ENCODE peak calls at places on chromosomes 11 and 22, in six cellular contexts. B, M, J, F, O and U are unnamed samples.

GRCh38 chr11:78450866-78451265 is 33.2 kb upstream of the GAB2 start:
- DNase-seq in F (no peak), B (no peak), O (no peak), J (no peak), M (no peak), U (no peak)

GRCh38 chr11:9691865-9692264 is 28.0 kb downstream of the SWAP70 start:
- DNase-seq in B (no peak), F (peak; percentile 39), O (no peak), M (no peak), J (no peak), U (no peak)

GRCh38 chr22:23829845-23830372 is 8.9 kb downstream of the DERL3 start:
- DNase-seq in J (no peak), B (no peak), M (no peak), O (peak; percentile 36), F (no peak), U (no peak)

GRCh38 chr11:1336836-1337646 is 27.6 kb upstream of the TOLLIP start:
- DNase-seq in F (no peak), O (no peak), J (peak; percentile 55), B (peak; percentile 62), M (no peak), U (peak; percentile 64)

GRCh38 chr11:76919467-76919866 is 58.7 kb downstream of the ACER3 start:
- DNase-seq in M (no peak), J (no peak), B (no peak), F (no peak), O (no peak), U (no peak)

GRCh38 chr11:112366777-112367176 is 106.1 kb upstream of the PLET1 start:
- DNase-seq in B (no peak), F (no peak), J (no peak), M (no peak), O (peak; percentile 28), U (no peak)

GRCh38 chr11:29184939-29185890 is 831.6 kb downstream of the KCNA4 start:
- DNase-seq in B (no peak), J (no peak), F (no peak), O (peak; percentile 95), M (no peak), U (no peak)

GRCh38 chr11:110432713-110433392 is 3.1 kb downstream of the FDX1 start:
- DNase-seq in O (no peak), F (no peak), J (no peak), M (no peak), B (no peak), U (no peak)

GRCh38 chr11:123357990-123358827 is 71.9 kb upstream of the GRAMD1B start:
- DNase-seq in F (no peak), M (peak; percentile 10), O (no peak), J (peak; percentile 63), B (no peak), U (peak; percentile 44)

GRCh38 chr11:117197006-117197405 is 2.2 kb upstream of the TAGLN start:
- DNase-seq in F (no peak), B (no peak), J (no peak), M (no peak), O (no peak), U (no peak)

GRCh38 chr11:121467965-121468364 is 15.2 kb upstream of the SORL1-AS1 start:
- DNase-seq in M (no peak), O (no peak), F (no peak), B (peak; percentile 81), J (no peak), U (no peak)

GRCh38 chr11:74687237-74688005 is 43.8 kb downstream of the CHRDL2 start:
- DNase-seq in F (no peak), B (no peak), J (no peak), M (no peak), O (no peak), U (no peak)

GRCh38 chr11:130411223-130411622 is 17.2 kb downstream of the ADAMTS8 start:
- DNase-seq in B (no peak), M (no peak), F (no peak), O (no peak), J (no peak), U (no peak)

GRCh38 chr22:36319595-36320497 is 66.9 kb downstream of the APOL1 start:
- DNase-seq in F (no peak), M (no peak), B (no peak), O (no peak), J (no peak), U (peak; percentile 53)

GRCh38 chr11:9861860-9862725 is 198.2 kb downstream of the SWAP70 start:
- DNase-seq in J (peak; percentile 42), O (no peak), F (peak; percentile 71), B (peak; percentile 29), M (peak; percentile 84), U (peak; percentile 17)

GRCh38 chr11:14244926-14245325 is 114.1 kb downstream of the RRAS2 start:
- DNase-seq in F (no peak), O (no peak), J (no peak), M (no peak), B (no peak), U (no peak)

GRCh38 chr11:83612891-83613766 is 327.0 kb upstream of the CCDC90B start:
- DNase-seq in M (no peak), O (no peak), J (no peak), F (no peak), B (no peak), U (no peak)

GRCh38 chr11:82776377-82776776 is 42.7 kb upstream of the FAM181B start:
- DNase-seq in J (no peak), M (no peak), B (no peak), F (no peak), O (no peak), U (no peak)

GRCh38 chr22:34847072-34847471 is 218.9 kb upstream of the ISX start:
- DNase-seq in J (no peak), F (no peak), O (no peak), M (peak; percentile 51), B (no peak), U (no peak)

GRCh38 chr22:44076825-44077224 is 52.7 kb downstream of the PARVB start:
- DNase-seq in J (no peak), B (no peak), F (no peak), O (no peak), M (no peak), U (no peak)

GRCh38 chr11:8098361-8098760 is 17.4 kb downstream of the TUB start:
- DNase-seq in M (no peak), B (no peak), J (no peak), F (no peak), O (no peak), U (no peak)

GRCh38 chr22:38109391-38110000 is 988 bp downstream of the BAIAP2L2 start:
- DNase-seq in M (no peak), B (no peak), F (peak; percentile 18), J (no peak), O (no peak), U (no peak)

GRCh38 chr22:22403771-22404170 is 104.8 kb downstream of the ZNF280B start:
- DNase-seq in M (no peak), F (no peak), O (no peak), B (no peak), J (no peak), U (no peak)

GRCh38 chr11:116173946-116174911 is 598.6 kb downstream of the BUD13 start:
- DNase-seq in O (no peak), B (no peak), J (peak; percentile 24), M (no peak), F (no peak), U (no peak)

GRCh38 chr22:30235687-30236170 is 10.8 kb downstream of the LIF start:
- DNase-seq in O (no peak), M (no peak), J (no peak), F (peak; percentile 99), B (no peak), U (no peak)